ENCODE peak calls at places on chromosomes 11 and 22, in nine cellular contexts. U is cardiac fibroblast; W is stimulated activated CD4-positive, alpha-beta T cell treated with anti-CD3 and anti-CD28 coated beads, Interleukin-12 subunit alpha, Interleukin-12 subunit beta, amount 100 ng/mL, for 48 hours; X is AG08395; E is activated T-cell treated with anti-CD3 and anti-CD28 coated beads for 1 hour; J is caudate nucleus; N is right cardiac atrium; B is stimulated activated CD8-positive, alpha-beta memory T cell treated with anti-CD3 and anti-CD28 coated beads, Interleukin-7, amount 100 ng/mL, for 1 hour; C is T-cell. A is an unnamed sample.

GRCh38 chr11:7609521-7609920 is 63.8 kb downstream of the CYB5R2 start:
- DNase-seq in U (no peak), W (no peak), X (peak; percentile 35), E (no peak), J (no peak), N (no peak), B (no peak), C (no peak), A (no peak)

GRCh38 chr11:59199546-59200420 is 12.9 kb downstream of the MPEG1 start:
- DNase-seq in U (no peak), W (peak; percentile 5), X (no peak), E (no peak), J (no peak), N (no peak), B (no peak), C (no peak), A (no peak)

GRCh38 chr22:37105154-37105553 is 4.4 kb downstream of the TMPRSS6 start:
- DNase-seq in U (no peak), W (no peak), X (no peak), E (no peak), J (no peak), N (no peak), B (no peak), C (no peak), A (no peak)

GRCh38 chr11:32478277-32478731 is 43.0 kb upstream of the WT1 start:
- DNase-seq in U (peak; percentile 28), W (no peak), X (no peak), E (no peak), J (no peak), N (peak; percentile 35), B (no peak), C (no peak), A (no peak)

GRCh38 chr22:37443977-37444376 is 16.7 kb upstream of the ELFN2 start:
- DNase-seq in U (no peak), W (no peak), X (no peak), E (no peak), J (no peak), N (no peak), B (no peak), C (no peak), A (no peak)

GRCh38 chr22:19849800-19850481 is 4.7 kb downstream of the GNB1L start:
- DNase-seq in U (no peak), W (no peak), X (no peak), E (no peak), J (no peak), N (no peak), B (no peak), C (no peak), A (no peak)

GRCh38 chr11:120306519-120307242 is 18.4 kb upstream of the TLCD5 start:
- DNase-seq in U (peak; percentile 95), W (no peak), X (peak; percentile 94), E (no peak), J (no peak), N (peak; percentile 74), B (no peak), C (no peak), A (peak; percentile 80)

GRCh38 chr22:46389081-46389480 is 53.6 kb downstream of the TRMU start:
- DNase-seq in U (no peak), W (no peak), X (no peak), E (no peak), J (no peak), N (no peak), B (no peak), C (no peak), A (no peak)

GRCh38 chr11:8289426-8290047 is 25.9 kb upstream of the LMO1 start:
- DNase-seq in U (no peak), W (no peak), X (no peak), E (no peak), J (no peak), N (no peak), B (no peak), C (no peak), A (no peak)

GRCh38 chr11:36311926-36312592 is 16.0 kb downstream of the PRR5L start:
- DNase-seq in U (no peak), W (no peak), X (no peak), E (no peak), J (peak; percentile 36), N (no peak), B (no peak), C (no peak), A (no peak)

GRCh38 chr22:35620624-35621245 is 3.6 kb upstream of the MB start:
- DNase-seq in U (peak; percentile 54), W (no peak), X (peak; percentile 69), E (no peak), J (no peak), N (peak; percentile 32), B (no peak), C (no peak), A (peak; percentile 22)

GRCh38 chr11:92123540-92123939 is 101.1 kb upstream of the FAT3 start:
- DNase-seq in U (peak; percentile 20), W (no peak), X (peak; percentile 3), E (no peak), J (no peak), N (no peak), B (no peak), C (no peak), A (no peak)

GRCh38 chr22:12601870-12602779 is 2925.9 kb upstream of the OR11H1 start:
- DNase-seq in U (no peak), W (no peak), X (no peak), E (no peak), J (no peak), N (peak; percentile 17), B (no peak), C (no peak), A (no peak)

GRCh38 chr11:35324981-35325380 is 94.4 kb downstream of the SLC1A2 start:
- DNase-seq in U (peak; percentile 33), W (no peak), X (no peak), E (no peak), J (no peak), N (no peak), B (no peak), C (no peak), A (no peak)

GRCh38 chr11:117871784-117872183 is 4.7 kb downstream of the FXYD6 start:
- DNase-seq in U (no peak), W (no peak), X (no peak), E (no peak), J (no peak), N (no peak), B (no peak), C (no peak), A (no peak)

A was measured in GM23338.